ENCODE peak calls at places on chromosomes 4 and X, in six cellular contexts. J is astrocyte of the spinal cord; W is T-helper 2 cell; U is hepatic stellate cell; Q is stimulated activated CD4-positive, alpha-beta T cell treated with anti-CD3 and anti-CD28 coated beads, Interleukin-2, amount 100 ng/mL, for 24 hours; N is heart right ventricle. F is an unnamed sample.

GRCh38 chr4:133775881-133776280 is 425.7 kb downstream of the PABPC4L start:
- DNase-seq in J (peak; percentile 50), W (no peak), U (no peak), Q (no peak), N (no peak), F (peak; percentile 26)

GRCh38 chr4:109206610-109207009 is 95.8 kb downstream of the COL25A1 start:
- DNase-seq in J (no peak), W (no peak), U (no peak), Q (no peak), N (no peak), F (no peak)

GRCh38 chrX:20414781-20415445 is 148.2 kb upstream of the RPS6KA3 start:
- DNase-seq in J (no peak), W (peak; percentile 60), U (no peak), Q (no peak), N (no peak), F (no peak)

GRCh38 chr4:183348706-183349659 is 26.8 kb upstream of the CLDN24 start:
- DNase-seq in J (peak; percentile 84), W (peak; percentile 34), U (peak; percentile 78), Q (peak; percentile 30), N (no peak), F (no peak)

GRCh38 chr4:67327245-67327860 is 217.9 kb downstream of the CENPC start:
- DNase-seq in J (peak; percentile 61), W (peak; percentile 48), U (peak; percentile 32), Q (peak; percentile 44), N (peak; percentile 40), F (peak; percentile 9)

GRCh38 chrX:20913760-20914159 is 460.5 kb upstream of the CNKSR2 start:
- DNase-seq in J (no peak), W (no peak), U (no peak), Q (no peak), N (no peak), F (no peak)

GRCh38 chr4:16627999-16628398 is 270.4 kb downstream of the LDB2 start:
- DNase-seq in J (peak; percentile 86), W (no peak), U (peak; percentile 64), Q (no peak), N (no peak), F (peak; percentile 80)

GRCh38 chr4:5409237-5409636 is 299.1 kb downstream of the EVC2 start:
- DNase-seq in J (no peak), W (no peak), U (no peak), Q (no peak), N (no peak), F (no peak)

GRCh38 chr4:187128226-187128625 is 404.6 kb upstream of the FAT1 start:
- DNase-seq in J (peak; percentile 74), W (no peak), U (peak; percentile 6), Q (no peak), N (no peak), F (no peak)

GRCh38 chrX:39677585-39677984 is 420.2 kb downstream of the BCOR start:
- DNase-seq in J (no peak), W (no peak), U (no peak), Q (no peak), N (no peak), F (no peak)

GRCh38 chr4:109554971-109555370 is 5.1 kb upstream of the MCUB start:
- DNase-seq in J (no peak), W (no peak), U (no peak), Q (no peak), N (no peak), F (no peak)

GRCh38 chrX:69503835-69504625 is at the start of gene NALF2:
- DNase-seq in J (peak; percentile 4), W (peak; percentile 28), U (peak; percentile 44), Q (peak; percentile 43), N (peak; percentile 44), F (no peak)

GRCh38 chr4:8252301-8253173 is 17.0 kb upstream of the HTRA3 start:
- DNase-seq in J (no peak), W (peak; percentile 11), U (no peak), Q (no peak), N (no peak), F (peak; percentile 36)

GRCh38 chrX:11073411-11073810 is 37.7 kb upstream of the HCCS start:
- DNase-seq in J (no peak), W (no peak), U (no peak), Q (no peak), N (no peak), F (no peak)

GRCh38 chr4:152308925-152309324 is 227.0 kb downstream of the FBXW7 start:
- DNase-seq in J (no peak), W (no peak), U (no peak), Q (no peak), N (no peak), F (no peak)

GRCh38 chr4:73485596-73485995 is 4.1 kb downstream of the AFM start:
- DNase-seq in J (no peak), W (no peak), U (no peak), Q (no peak), N (no peak), F (no peak)

GRCh38 chr4:20529681-20530080 is 170.6 kb upstream of the PACRGL start:
- DNase-seq in J (no peak), W (no peak), U (no peak), Q (no peak), N (no peak), F (no peak)

GRCh38 chr4:39469429-39470077 is 10.7 kb downstream of the LIAS start:
- DNase-seq in J (peak; percentile 90), W (peak; percentile 65), U (peak; percentile 59), Q (no peak), N (peak; percentile 16), F (peak; percentile 52)